ENCODE peak calls at places on chromosomes 1 and 21, in ten cellular contexts. One of them, this sample, is unnamed.

GRCh38 chr21:16530656-16531055 is 800.9 kb downstream of the USP25 start:
- DNase-seq in T-helper 9 cell: no peak
- DNase-seq in RWPE2: no peak
- DNase-seq in KBM-7: no peak
- DNase-seq in astrocyte of the cerebellum: no peak
- DNase-seq in fibroblast of mammary gland: no peak
- DNase-seq in HCEC 1CT: no peak
- DNase-seq in kidney epithelial cell: no peak
- DNase-seq in Ammon's horn: no peak
- DNase-seq in WTC11: no peak
- DNase-seq in this sample: no peak

GRCh38 chr1:93177991-93178390 is 2.2 kb downstream of the TMED5 start:
- DNase-seq in T-helper 9 cell: no peak
- DNase-seq in Ammon's horn: no peak
- DNase-seq in WTC11: no peak
- DNase-seq in kidney epithelial cell: no peak
- DNase-seq in HCEC 1CT: peak
- DNase-seq in RWPE2: no peak
- DNase-seq in astrocyte of the cerebellum: no peak
- DNase-seq in KBM-7: peak
- DNase-seq in fibroblast of mammary gland: peak
- DNase-seq in this sample: no peak

GRCh38 chr1:243734311-243734700 is 115.7 kb downstream of the AKT3 start:
- DNase-seq in T-helper 9 cell: no peak
- DNase-seq in WTC11: no peak
- DNase-seq in fibroblast of mammary gland: peak
- DNase-seq in Ammon's horn: no peak
- DNase-seq in kidney epithelial cell: no peak
- DNase-seq in astrocyte of the cerebellum: no peak
- DNase-seq in KBM-7: no peak
- DNase-seq in RWPE2: no peak
- DNase-seq in HCEC 1CT: peak
- DNase-seq in this sample: no peak

GRCh38 chr1:108962681-108963051 is 618 bp downstream of the CLCC1 start:
- DNase-seq in Ammon's horn: no peak
- DNase-seq in fibroblast of mammary gland: no peak
- DNase-seq in KBM-7: peak
- DNase-seq in RWPE2: no peak
- DNase-seq in HCEC 1CT: no peak
- DNase-seq in WTC11: peak
- DNase-seq in astrocyte of the cerebellum: no peak
- DNase-seq in kidney epithelial cell: no peak
- DNase-seq in T-helper 9 cell: peak
- DNase-seq in this sample: peak

GRCh38 chr1:229196404-229197224 is 74.3 kb upstream of the RAB4A start:
- DNase-seq in Ammon's horn: no peak
- DNase-seq in T-helper 9 cell: no peak
- DNase-seq in fibroblast of mammary gland: peak
- DNase-seq in HCEC 1CT: peak
- DNase-seq in WTC11: no peak
- DNase-seq in kidney epithelial cell: no peak
- DNase-seq in astrocyte of the cerebellum: no peak
- DNase-seq in RWPE2: no peak
- DNase-seq in KBM-7: no peak
- DNase-seq in this sample: no peak

GRCh38 chr1:41439234-41439633 is 45.2 kb downstream of the EDN2 start:
- DNase-seq in fibroblast of mammary gland: no peak
- DNase-seq in Ammon's horn: no peak
- DNase-seq in HCEC 1CT: no peak
- DNase-seq in astrocyte of the cerebellum: no peak
- DNase-seq in WTC11: no peak
- DNase-seq in kidney epithelial cell: no peak
- DNase-seq in KBM-7: no peak
- DNase-seq in RWPE2: no peak
- DNase-seq in T-helper 9 cell: no peak
- DNase-seq in this sample: no peak

GRCh38 chr1:213099682-213100399 is 48.8 kb downstream of the RPS6KC1 start:
- DNase-seq in fibroblast of mammary gland: no peak
- DNase-seq in kidney epithelial cell: no peak
- DNase-seq in Ammon's horn: no peak
- DNase-seq in WTC11: no peak
- DNase-seq in T-helper 9 cell: no peak
- DNase-seq in astrocyte of the cerebellum: no peak
- DNase-seq in HCEC 1CT: no peak
- DNase-seq in RWPE2: no peak
- DNase-seq in KBM-7: no peak
- DNase-seq in this sample: no peak

GRCh38 chr1:56424744-56425493 is 154.4 kb downstream of the PLPP3 start:
- DNase-seq in fibroblast of mammary gland: peak
- DNase-seq in RWPE2: no peak
- DNase-seq in HCEC 1CT: peak
- DNase-seq in T-helper 9 cell: no peak
- DNase-seq in astrocyte of the cerebellum: no peak
- DNase-seq in KBM-7: peak
- DNase-seq in WTC11: no peak
- DNase-seq in kidney epithelial cell: peak
- DNase-seq in Ammon's horn: no peak
- DNase-seq in this sample: peak

GRCh38 chr1:38308780-38309179 is 262.2 kb upstream of the POU3F1 start:
- DNase-seq in fibroblast of mammary gland: no peak
- DNase-seq in astrocyte of the cerebellum: no peak
- DNase-seq in KBM-7: no peak
- DNase-seq in Ammon's horn: no peak
- DNase-seq in kidney epithelial cell: no peak
- DNase-seq in WTC11: no peak
- DNase-seq in RWPE2: no peak
- DNase-seq in T-helper 9 cell: no peak
- DNase-seq in HCEC 1CT: no peak
- DNase-seq in this sample: no peak

GRCh38 chr1:168084396-168085231 is 52.1 kb downstream of the GPR161 start:
- DNase-seq in WTC11: peak
- DNase-seq in T-helper 9 cell: peak
- DNase-seq in HCEC 1CT: peak
- DNase-seq in Ammon's horn: peak
- DNase-seq in astrocyte of the cerebellum: peak
- DNase-seq in KBM-7: peak
- DNase-seq in fibroblast of mammary gland: peak
- DNase-seq in RWPE2: no peak
- DNase-seq in kidney epithelial cell: no peak
- DNase-seq in this sample: peak

GRCh38 chr1:70387507-70387906 is 23.6 kb upstream of the CTH start:
- DNase-seq in fibroblast of mammary gland: no peak
- DNase-seq in WTC11: no peak
- DNase-seq in KBM-7: no peak
- DNase-seq in RWPE2: no peak
- DNase-seq in T-helper 9 cell: no peak
- DNase-seq in Ammon's horn: no peak
- DNase-seq in kidney epithelial cell: no peak
- DNase-seq in HCEC 1CT: no peak
- DNase-seq in astrocyte of the cerebellum: no peak
- DNase-seq in this sample: no peak

GRCh38 chr1:81757398-81758020 is 43.2 kb upstream of the ADGRL2 start:
- DNase-seq in WTC11: no peak
- DNase-seq in astrocyte of the cerebellum: no peak
- DNase-seq in fibroblast of mammary gland: peak
- DNase-seq in KBM-7: no peak
- DNase-seq in T-helper 9 cell: no peak
- DNase-seq in HCEC 1CT: no peak
- DNase-seq in Ammon's horn: no peak
- DNase-seq in RWPE2: no peak
- DNase-seq in kidney epithelial cell: no peak
- DNase-seq in this sample: no peak

GRCh38 chr1:109499661-109500536 is 6.0 kb downstream of the CYB561D1 start:
- DNase-seq in KBM-7: peak
- DNase-seq in HCEC 1CT: peak
- DNase-seq in RWPE2: no peak
- DNase-seq in WTC11: peak
- DNase-seq in T-helper 9 cell: peak
- DNase-seq in kidney epithelial cell: peak
- DNase-seq in Ammon's horn: peak
- DNase-seq in astrocyte of the cerebellum: no peak
- DNase-seq in fibroblast of mammary gland: peak
- DNase-seq in this sample: no peak

GRCh38 chr21:34761758-34762330 is 93.0 kb downstream of the CLIC6 start:
- DNase-seq in kidney epithelial cell: no peak
- DNase-seq in HCEC 1CT: peak
- DNase-seq in RWPE2: no peak
- DNase-seq in WTC11: no peak
- DNase-seq in KBM-7: no peak
- DNase-seq in astrocyte of the cerebellum: no peak
- DNase-seq in fibroblast of mammary gland: peak
- DNase-seq in Ammon's horn: no peak
- DNase-seq in T-helper 9 cell: no peak
- DNase-seq in this sample: no peak

GRCh38 chr21:17679002-17679600 is 66.4 kb upstream of the BTG3 start:
- DNase-seq in WTC11: no peak
- DNase-seq in fibroblast of mammary gland: peak
- DNase-seq in Ammon's horn: peak
- DNase-seq in T-helper 9 cell: no peak
- DNase-seq in kidney epithelial cell: peak
- DNase-seq in astrocyte of the cerebellum: peak
- DNase-seq in HCEC 1CT: peak
- DNase-seq in KBM-7: peak
- DNase-seq in RWPE2: no peak
- DNase-seq in this sample: no peak

GRCh38 chr1:42379794-42380616 is 587 bp upstream of the RIMKLA start:
- DNase-seq in Ammon's horn: no peak
- DNase-seq in kidney epithelial cell: no peak
- DNase-seq in RWPE2: no peak
- DNase-seq in T-helper 9 cell: no peak
- DNase-seq in KBM-7: peak
- DNase-seq in HCEC 1CT: no peak
- DNase-seq in WTC11: peak
- DNase-seq in fibroblast of mammary gland: peak
- DNase-seq in astrocyte of the cerebellum: peak
- DNase-seq in this sample: no peak

This sample was measured in left ventricle myocardium superior.